ENCODE peak calls at places on chromosomes 4 and X, in four cellular contexts. I is mesenchymal stem cell, T is H1, M is IMR-90. Z is an unnamed sample.
A peak's percentile ranks its signal among the peaks of the same experiment; 100 is the strongest.

GRCh38 chr4:151953286-151953685 is 192.5 kb upstream of the GATB start:
- DNase-seq in I (no peak), T (no peak), M (peak; percentile 3), Z (no peak)

GRCh38 chrX:68443155-68443868 is 10.0 kb upstream of the OPHN1 start:
- DNase-seq in I (peak; percentile 13), T (no peak), M (peak; percentile 15), Z (no peak)

GRCh38 chrX:153662266-153662665 is 11.3 kb downstream of the PNCK start:
- DNase-seq in I (peak; percentile 22), T (no peak), M (peak; percentile 15), Z (no peak)

GRCh38 chr4:52904421-52904820 is 42.3 kb downstream of the RASL11B start:
- DNase-seq in I (no peak), T (no peak), M (peak; percentile 66), Z (no peak)

GRCh38 chr4:120749445-120750151 is 172.9 kb downstream of the PRDM5 start:
- DNase-seq in I (no peak), T (no peak), M (no peak), Z (no peak)

GRCh38 chrX:10044021-10044420 is 76.9 kb downstream of the CLDN34 start:
- DNase-seq in I (no peak), T (no peak), M (no peak), Z (no peak)

GRCh38 chr4:34250562-34250961 is 1993.8 kb downstream of the ARAP2 start:
- DNase-seq in I (peak; percentile 46), T (no peak), M (peak; percentile 38), Z (no peak)

GRCh38 chr4:7513731-7514130 is 79.0 kb upstream of the PSAPL1 start:
- DNase-seq in I (peak; percentile 74), T (no peak), M (peak; percentile 39), Z (no peak)

GRCh38 chr4:137200322-137200721 is 332.0 kb downstream of the PCDH18 start:
- DNase-seq in I (no peak), T (no peak), M (no peak), Z (no peak)

GRCh38 chr4:111773858-111774257 is 371.4 kb upstream of the FAM241A start:
- DNase-seq in I (peak; percentile 83), T (no peak), M (no peak), Z (no peak)

GRCh38 chr4:75544870-75545269 is 11.0 kb upstream of the ODAPH start:
- DNase-seq in I (no peak), T (no peak), M (no peak), Z (no peak)

GRCh38 chrX:153687121-153688039 is at the start of gene SLC6A8:
- DNase-seq in I (peak; percentile 56), T (no peak), M (peak; percentile 44), Z (no peak)

GRCh38 chr4:69099910-69100309 is 3.6 kb downstream of the UGT2B7 start:
- DNase-seq in I (no peak), T (no peak), M (no peak), Z (no peak)

GRCh38 chrX:39582091-39582490 is 515.7 kb downstream of the BCOR start:
- DNase-seq in I (no peak), T (no peak), M (no peak), Z (no peak)

GRCh38 chr4:154506253-154506652 is 14.7 kb upstream of the DCHS2 start:
- DNase-seq in I (peak; percentile 43), T (no peak), M (peak; percentile 13), Z (peak; percentile 27)

GRCh38 chr4:94452476-94453300 is 946 bp downstream of the PDLIM5 start:
- DNase-seq in I (peak; percentile 88), T (peak; percentile 54), M (peak; percentile 82), Z (peak; percentile 38)

GRCh38 chrX:29617276-29617675 is 598.1 kb upstream of the MAGEB2 start:
- DNase-seq in I (peak; percentile 40), T (no peak), M (peak; percentile 69), Z (no peak)

GRCh38 chr4:6910340-6910959 is 824 bp downstream of the TBC1D14 start:
- DNase-seq in I (no peak), T (no peak), M (no peak), Z (no peak)

GRCh38 chr4:160835789-160836188 is 1328.0 kb downstream of the FSTL5 start:
- DNase-seq in I (peak; percentile 2), T (peak; percentile 57), M (no peak), Z (no peak)

GRCh38 chrX:43557792-43558191 is 98.3 kb upstream of the MAOA start:
- DNase-seq in I (peak; percentile 54), T (no peak), M (peak; percentile 49), Z (peak; percentile 15)

GRCh38 chr4:66667249-66667648 is 878.1 kb downstream of the CENPC start:
- DNase-seq in I (no peak), T (no peak), M (no peak), Z (no peak)

GRCh38 chr4:158858410-158859189 is 89.8 kb downstream of the FNIP2 start:
- DNase-seq in I (peak; percentile 57), T (no peak), M (peak; percentile 71), Z (no peak)

GRCh38 chrX:97310373-97310772 is 426.7 kb downstream of the RPA4 start:
- DNase-seq in I (no peak), T (peak; percentile 29), M (peak; percentile 14), Z (peak; percentile 40)

GRCh38 chrX:41308884-41309655 is 24.9 kb upstream of the DDX3X start:
- DNase-seq in I (no peak), T (no peak), M (no peak), Z (no peak)

GRCh38 chrX:147911192-147912022 is at the start of gene FMR1:
- DNase-seq in I (peak; percentile 91), T (peak; percentile 61), M (peak; percentile 86), Z (peak; percentile 84)

GRCh38 chr4:109029987-109030386 is 267.1 kb upstream of the ETNPPL start:
- DNase-seq in I (no peak), T (no peak), M (no peak), Z (no peak)

GRCh38 chr4:4821577-4821976 is 37.9 kb upstream of the MSX1 start:
- DNase-seq in I (no peak), T (no peak), M (no peak), Z (no peak)

GRCh38 chr4:140302151-140302859 is 71.1 kb upstream of the SCOC start:
- DNase-seq in I (no peak), T (no peak), M (no peak), Z (no peak)

GRCh38 chrX:153734871-153735270 is 10.2 kb downstream of the ABCD1 start:
- DNase-seq in I (no peak), T (no peak), M (no peak), Z (no peak)

GRCh38 chr4:18813055-18813454 is 791.5 kb upstream of the LCORL start:
- DNase-seq in I (no peak), T (no peak), M (no peak), Z (no peak)

GRCh38 chr4:22129454-22130075 is 181.0 kb upstream of the KCNIP4 start:
- DNase-seq in I (peak; percentile 9), T (peak; percentile 53), M (peak; percentile 26), Z (peak; percentile 9)

DNA sequence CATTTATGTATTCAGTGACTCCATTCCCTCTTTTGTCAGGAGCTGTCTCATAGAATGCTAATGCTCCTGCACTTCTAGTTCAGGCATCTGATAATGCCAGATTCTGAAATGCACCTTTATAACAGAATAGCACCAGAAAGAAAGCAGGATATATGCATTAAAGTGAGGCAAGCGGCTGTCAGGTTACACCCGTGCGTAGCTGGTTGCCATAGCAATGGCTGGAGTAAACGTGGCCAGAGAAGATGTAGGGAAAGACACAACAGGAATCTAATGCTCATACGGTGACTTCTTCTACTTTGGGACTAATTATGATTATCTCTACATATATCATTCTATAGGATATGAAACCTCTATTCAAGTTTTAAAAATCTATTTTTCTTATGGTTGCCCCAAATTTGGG is 5.9 kb downstream of the EMCN start:
- DNase-seq in I (peak; percentile 29), T (no peak), M (no peak), Z (no peak)
- H2BK15ac ChIP-seq in I (no peak overlapping the region), T (no peak overlapping the region), M (no peak overlapping the region), Z (no peak overlapping the region)

DNA sequence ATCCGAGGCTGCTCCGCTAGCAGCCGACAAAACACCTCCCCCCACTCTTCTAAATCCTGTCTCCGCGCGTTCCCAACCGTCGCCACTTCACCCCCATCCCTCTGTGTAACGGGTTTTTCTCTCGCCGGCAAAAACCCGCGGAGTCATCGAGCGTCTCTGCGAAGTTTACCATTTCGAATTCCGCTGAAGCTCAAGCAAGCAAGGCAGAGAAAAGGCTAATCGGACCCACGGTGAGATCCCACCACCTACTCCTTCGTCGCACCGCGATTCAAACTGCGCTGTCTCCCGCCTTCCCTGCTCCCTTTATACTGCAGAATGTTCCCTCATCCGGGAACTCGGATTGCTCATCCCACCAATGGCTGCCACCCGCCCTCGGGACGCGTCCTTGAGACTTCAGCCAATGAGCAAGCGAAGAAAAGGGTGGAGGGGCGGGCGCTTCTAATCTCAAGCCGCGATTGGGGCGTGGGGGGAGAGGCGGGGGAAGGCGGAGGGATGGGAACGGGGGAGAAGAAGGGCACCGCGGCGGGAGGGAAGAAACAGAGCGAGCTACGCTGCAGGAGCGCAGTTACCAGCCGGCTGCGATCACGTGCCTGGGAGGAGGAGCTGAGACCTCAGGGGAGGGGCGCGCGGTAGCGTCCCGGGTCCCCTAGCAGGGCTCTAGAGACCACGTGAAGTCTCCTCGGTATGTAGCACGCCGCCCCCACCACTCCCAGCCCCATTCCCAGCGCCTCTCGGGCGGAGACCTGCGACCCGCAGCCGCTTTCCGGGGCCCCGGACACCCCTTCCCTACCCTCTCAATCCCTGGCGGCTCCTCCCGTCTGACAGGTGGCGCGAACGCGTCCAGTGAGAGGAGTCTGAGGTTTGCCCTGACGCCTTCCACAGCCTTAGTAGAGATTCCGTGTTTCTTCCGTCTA is at the start of gene H2AZ1:
- DNase-seq in I (peak; percentile 99), T (peak; percentile 96), M (peak; percentile 99), Z (peak; percentile 99)
- H3K4ac ChIP-seq in I (peak within 1 kb of the TSS; percentile 92), T (peak within 1 kb of the TSS; percentile 100), M (peak within 1 kb of the TSS; percentile 90), Z (no peak within 1 kb of the TSS)

GRCh38 chr4:122788935-122789334 is 37.7 kb upstream of the FGF2 start:
- DNase-seq in I (no peak), T (no peak), M (no peak), Z (no peak)

GRCh38 chr4:122787940-122788339 is 38.7 kb upstream of the FGF2 start:
- DNase-seq in I (no peak), T (no peak), M (no peak), Z (no peak)

GRCh38 chr4:122785099-122785498 is 41.5 kb upstream of the FGF2 start:
- DNase-seq in I (no peak), T (no peak), M (no peak), Z (no peak)

GRCh38 chr4:122783301-122784215 is 43.1 kb upstream of the FGF2 start:
- DNase-seq in I (peak; percentile 76), T (peak; percentile 95), M (peak; percentile 87), Z (peak; percentile 65)

DNA sequence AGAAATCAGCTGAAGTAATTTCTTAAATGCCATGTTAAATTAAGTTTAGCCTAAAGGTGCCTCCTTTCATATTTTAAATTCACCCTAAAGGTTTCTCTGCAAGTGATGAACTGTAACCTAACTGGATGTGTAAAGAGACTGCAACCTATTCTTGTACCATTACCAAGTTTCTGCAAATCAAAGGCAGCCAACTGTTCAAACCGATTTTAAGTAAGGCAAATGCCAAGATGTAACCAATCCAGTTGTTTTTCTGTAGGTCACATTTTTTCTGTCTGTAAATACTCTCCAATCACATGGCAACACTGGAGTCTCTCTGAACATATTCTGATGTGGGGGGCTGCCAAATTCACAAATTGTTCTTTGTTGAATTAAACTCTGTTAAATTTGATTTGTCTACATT is 42.4 kb upstream of the FGF2 start:
- DNase-seq in I (no peak), T (no peak), M (no peak), Z (no peak)
- H2BK15ac ChIP-seq in I (no peak overlapping the region), T (no peak overlapping the region), M (peak overlapping the region; percentile 53), Z (no peak overlapping the region)

DNA sequence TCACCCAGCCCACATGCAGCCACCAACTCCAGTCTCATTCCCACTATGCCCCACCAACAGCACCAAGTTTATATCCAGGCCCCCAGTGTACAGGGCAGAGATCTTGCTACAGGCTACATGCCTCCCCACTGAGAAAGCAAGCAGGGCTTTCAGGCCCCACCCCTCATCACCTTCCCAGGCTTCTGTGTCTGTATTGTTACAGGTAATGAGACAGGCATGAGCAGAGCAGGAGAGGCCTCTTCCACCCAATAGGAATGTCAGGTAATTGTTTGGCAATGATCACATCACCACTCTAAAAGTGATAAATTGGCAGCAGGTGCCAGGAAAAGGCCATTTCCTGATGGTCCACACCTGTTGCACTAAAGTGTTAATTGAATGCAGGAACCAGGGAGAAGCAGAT is 102.5 kb downstream of the ZNF518B start:
- DNase-seq in I (no peak), T (no peak), M (no peak), Z (no peak)
- H3K4ac ChIP-seq in I (no peak overlapping the region), T (no peak overlapping the region), M (no peak overlapping the region), Z (no peak overlapping the region)